ENCODE peak calls at places on chromosomes 1 and 21, in seven cellular contexts. One of them, this sample, is unnamed.

GRCh38 chr21:38234395-38235142 is 22.2 kb upstream of the KCNJ15 start:
- DNase-seq in H1: no peak
- DNase-seq in GM12891: no peak
- DNase-seq in GM12878: no peak
- DNase-seq in HepG2: no peak
- DNase-seq in SK-N-SH: no peak
- DNase-seq in K562: no peak
- DNase-seq in this sample: no peak

GRCh38 chr1:165949335-165950130 is 122.1 kb downstream of the UCK2 start:
- DNase-seq in H1: no peak
- DNase-seq in GM12878: no peak
- DNase-seq in K562: peak; percentile 32
- DNase-seq in HepG2: no peak
- DNase-seq in SK-N-SH: no peak
- DNase-seq in GM12891: no peak
- DNase-seq in this sample: no peak

GRCh38 chr1:118404024-118404423 is 219.0 kb upstream of the SPAG17 start:
- DNase-seq in HepG2: no peak
- DNase-seq in H1: no peak
- DNase-seq in GM12891: no peak
- DNase-seq in GM12878: no peak
- DNase-seq in SK-N-SH: no peak
- DNase-seq in K562: no peak
- DNase-seq in this sample: no peak

GRCh38 chr1:7300893-7301292 is 470.2 kb upstream of the VAMP3 start:
- DNase-seq in GM12891: no peak
- DNase-seq in GM12878: no peak
- DNase-seq in K562: no peak
- DNase-seq in SK-N-SH: no peak
- DNase-seq in HepG2: peak; percentile 58
- DNase-seq in H1: no peak
- DNase-seq in this sample: no peak

GRCh38 chr1:192633533-192634258 is 2.3 kb upstream of the RGS13 start:
- DNase-seq in SK-N-SH: no peak
- DNase-seq in GM12878: no peak
- DNase-seq in HepG2: no peak
- DNase-seq in H1: no peak
- DNase-seq in K562: no peak
- DNase-seq in GM12891: no peak
- DNase-seq in this sample: no peak

GRCh38 chr1:115336741-115337140 is 1.3 kb downstream of the NGF start:
- DNase-seq in K562: no peak
- DNase-seq in GM12878: no peak
- DNase-seq in H1: no peak
- DNase-seq in GM12891: no peak
- DNase-seq in SK-N-SH: peak; percentile 35
- DNase-seq in HepG2: no peak
- DNase-seq in this sample: no peak

GRCh38 chr1:31765041-31765467 is 914 bp upstream of the ADGRB2 start:
- DNase-seq in GM12878: no peak
- DNase-seq in K562: peak; percentile 45
- DNase-seq in H1: no peak
- DNase-seq in SK-N-SH: peak; percentile 79
- DNase-seq in GM12891: no peak
- DNase-seq in HepG2: no peak
- DNase-seq in this sample: no peak

GRCh38 chr1:43440358-43440757 is 13.4 kb downstream of the HYI start:
- DNase-seq in GM12891: no peak
- DNase-seq in K562: no peak
- DNase-seq in GM12878: no peak
- DNase-seq in SK-N-SH: no peak
- DNase-seq in H1: no peak
- DNase-seq in HepG2: no peak
- DNase-seq in this sample: no peak

GRCh38 chr1:245155186-245156040 is 628 bp downstream of the KIF26B start:
- DNase-seq in H1: no peak
- DNase-seq in GM12891: peak; percentile 30
- DNase-seq in K562: peak; percentile 34
- DNase-seq in HepG2: no peak
- DNase-seq in GM12878: no peak
- DNase-seq in SK-N-SH: peak; percentile 77
- DNase-seq in this sample: no peak

GRCh38 chr1:87766737-87767136 is 438.1 kb downstream of the LMO4 start:
- DNase-seq in K562: no peak
- DNase-seq in GM12878: no peak
- DNase-seq in SK-N-SH: no peak
- DNase-seq in H1: no peak
- DNase-seq in GM12891: no peak
- DNase-seq in HepG2: no peak
- DNase-seq in this sample: no peak

GRCh38 chr1:24300971-24301370 is 18.2 kb upstream of the GRHL3 start:
- DNase-seq in GM12891: no peak
- DNase-seq in K562: no peak
- DNase-seq in SK-N-SH: no peak
- DNase-seq in HepG2: no peak
- DNase-seq in H1: no peak
- DNase-seq in GM12878: no peak
- DNase-seq in this sample: no peak

GRCh38 chr1:87346130-87346804 is 17.6 kb downstream of the LMO4 start:
- DNase-seq in K562: no peak
- DNase-seq in GM12891: no peak
- DNase-seq in HepG2: no peak
- DNase-seq in GM12878: no peak
- DNase-seq in H1: no peak
- DNase-seq in SK-N-SH: no peak
- DNase-seq in this sample: no peak

GRCh38 chr1:167111853-167112455 is 18.1 kb downstream of the STYXL2 start:
- DNase-seq in K562: no peak
- DNase-seq in GM12878: no peak
- DNase-seq in SK-N-SH: no peak
- DNase-seq in HepG2: no peak
- DNase-seq in GM12891: no peak
- DNase-seq in H1: no peak
- DNase-seq in this sample: no peak

GRCh38 chr1:204623365-204623893 is 62.1 kb downstream of the LRRN2 start:
- DNase-seq in GM12891: no peak
- DNase-seq in H1: no peak
- DNase-seq in GM12878: no peak
- DNase-seq in HepG2: peak; percentile 71
- DNase-seq in SK-N-SH: peak; percentile 40
- DNase-seq in K562: peak; percentile 94
- DNase-seq in this sample: no peak

GRCh38 chr1:162562452-162562828 is 918 bp downstream of the UAP1 start:
- DNase-seq in H1: no peak
- DNase-seq in GM12878: no peak
- DNase-seq in GM12891: no peak
- DNase-seq in K562: no peak
- DNase-seq in HepG2: peak; percentile 29
- DNase-seq in SK-N-SH: no peak
- DNase-seq in this sample: no peak

GRCh38 chr1:11979453-11979817 is 809 bp upstream of the MFN2 start:
- DNase-seq in H1: no peak
- DNase-seq in GM12878: no peak
- DNase-seq in K562: no peak
- DNase-seq in GM12891: no peak
- DNase-seq in SK-N-SH: no peak
- DNase-seq in HepG2: no peak
- DNase-seq in this sample: no peak

GRCh38 chr1:230066466-230067404 is at the start of gene GALNT2:
- DNase-seq in GM12891: peak; percentile 95
- DNase-seq in GM12878: peak; percentile 48
- DNase-seq in K562: peak; percentile 99
- DNase-seq in HepG2: peak; percentile 80
- DNase-seq in H1: peak; percentile 61
- DNase-seq in SK-N-SH: peak; percentile 98
- DNase-seq in this sample: peak; percentile 91

GRCh38 chr1:23473037-23473800 is 10.8 kb downstream of the ASAP3 start:
- DNase-seq in H1: no peak
- DNase-seq in GM12891: no peak
- DNase-seq in HepG2: peak; percentile 74
- DNase-seq in K562: no peak
- DNase-seq in GM12878: no peak
- DNase-seq in SK-N-SH: no peak
- DNase-seq in this sample: no peak

GRCh38 chr1:117179471-117179870 is 31.3 kb downstream of the VTCN1 start:
- DNase-seq in K562: no peak
- DNase-seq in SK-N-SH: no peak
- DNase-seq in GM12878: no peak
- DNase-seq in H1: no peak
- DNase-seq in GM12891: no peak
- DNase-seq in HepG2: peak; percentile 37
- DNase-seq in this sample: no peak

GRCh38 chr21:39079617-39080016 is 103.6 kb downstream of the PSMG1 start:
- DNase-seq in GM12891: no peak
- DNase-seq in GM12878: no peak
- DNase-seq in HepG2: peak; percentile 73
- DNase-seq in SK-N-SH: no peak
- DNase-seq in K562: no peak
- DNase-seq in H1: no peak
- DNase-seq in this sample: no peak

GRCh38 chr1:53068314-53069084 is 6.5 kb downstream of the PODN start:
- DNase-seq in K562: no peak
- DNase-seq in H1: no peak
- DNase-seq in SK-N-SH: peak; percentile 56
- DNase-seq in HepG2: no peak
- DNase-seq in GM12891: no peak
- DNase-seq in GM12878: no peak
- DNase-seq in this sample: no peak

GRCh38 chr1:53069265-53069662 is 7.3 kb downstream of the PODN start:
- DNase-seq in GM12878: no peak
- DNase-seq in GM12891: no peak
- DNase-seq in SK-N-SH: peak; percentile 26
- DNase-seq in HepG2: no peak
- DNase-seq in H1: no peak
- DNase-seq in K562: no peak
- DNase-seq in this sample: no peak

GRCh38 chr1:53070621-53071020 is 8.6 kb downstream of the PODN start:
- DNase-seq in K562: no peak
- DNase-seq in HepG2: no peak
- DNase-seq in H1: no peak
- DNase-seq in GM12891: peak; percentile 11
- DNase-seq in SK-N-SH: peak; percentile 31
- DNase-seq in GM12878: no peak
- DNase-seq in this sample: peak; percentile 13

GRCh38 chr1:53071167-53071865 is 9.3 kb downstream of the PODN start:
- DNase-seq in GM12878: no peak
- DNase-seq in SK-N-SH: peak; percentile 32
- DNase-seq in H1: no peak
- DNase-seq in K562: no peak
- DNase-seq in GM12891: peak; percentile 8
- DNase-seq in HepG2: no peak
- DNase-seq in this sample: no peak

GRCh38 chr1:53069663-53070327 is 7.8 kb downstream of the PODN start:
- DNase-seq in SK-N-SH: peak; percentile 20
- DNase-seq in HepG2: no peak
- DNase-seq in GM12891: peak; percentile 7
- DNase-seq in H1: no peak
- DNase-seq in K562: no peak
- DNase-seq in GM12878: no peak
- DNase-seq in this sample: peak; percentile 14
- TF ChIP-seq TAF1 in SK-N-SH: no peak
- TF ChIP-seq TAF1 in HepG2: no peak
- TF ChIP-seq TAF1 in GM12891: no peak
- TF ChIP-seq TAF1 in H1: no peak
- TF ChIP-seq TAF1 in K562: no peak
- TF ChIP-seq TAF1 in GM12878: no peak
- TF ChIP-seq TAF1 in this sample: no peak

DNA sequence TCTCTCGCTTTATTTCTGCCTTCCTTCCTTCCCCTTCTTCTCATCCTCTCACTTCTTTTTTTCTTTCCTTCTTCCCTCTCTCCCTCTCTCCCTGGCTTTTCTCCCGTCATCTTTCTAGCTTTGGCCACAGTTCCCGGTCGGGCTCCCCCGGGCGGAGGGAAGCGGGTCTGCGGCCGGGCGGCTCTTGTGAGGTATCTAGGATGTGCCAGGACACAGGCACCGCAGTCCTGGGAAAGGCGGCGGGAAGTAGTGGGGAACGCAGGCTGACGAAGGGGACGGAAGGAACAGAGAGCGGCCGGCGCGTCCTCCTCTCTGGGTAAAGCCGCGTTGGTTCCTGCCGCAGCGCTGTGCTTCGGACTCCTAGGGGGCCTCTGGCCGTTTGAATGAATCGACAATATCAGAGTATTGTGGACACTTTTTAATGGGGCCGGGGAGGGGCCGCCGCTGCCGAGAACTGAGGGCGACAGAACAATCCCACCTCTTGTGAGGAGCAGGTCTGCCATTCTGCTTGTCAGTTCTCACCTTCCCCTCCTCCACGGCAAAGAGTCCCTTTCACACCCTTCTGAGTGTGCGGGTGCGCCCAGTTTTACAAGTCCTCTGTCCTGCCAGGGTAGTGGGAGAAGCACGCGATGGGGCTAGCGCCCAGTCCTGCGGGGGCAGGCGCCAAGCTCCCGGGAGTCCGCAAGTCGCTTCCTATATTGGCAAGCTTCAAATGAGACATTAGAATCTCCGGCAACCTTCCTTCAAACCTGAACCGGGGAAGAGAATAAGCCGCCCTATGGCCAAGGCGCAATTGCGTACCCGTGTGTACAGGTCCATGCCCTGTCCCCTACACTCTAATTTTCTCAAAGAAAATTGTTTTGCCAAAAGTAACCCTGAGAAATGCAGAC is 1.1 kb upstream of the LHX9 start:
- DNase-seq in SK-N-SH: peak; percentile 90
- DNase-seq in H1: no peak
- DNase-seq in GM12878: no peak
- DNase-seq in K562: peak; percentile 48
- DNase-seq in HepG2: peak; percentile 67
- DNase-seq in GM12891: no peak
- DNase-seq in this sample: no peak
- TF ChIP-seq TAF1 in SK-N-SH: no peak
- TF ChIP-seq TAF1 in H1: no peak
- TF ChIP-seq TAF1 in GM12878: no peak
- TF ChIP-seq TAF1 in K562: no peak
- TF ChIP-seq TAF1 in HepG2: no peak
- TF ChIP-seq TAF1 in GM12891: no peak
- TF ChIP-seq TAF1 in this sample: no peak

DNA sequence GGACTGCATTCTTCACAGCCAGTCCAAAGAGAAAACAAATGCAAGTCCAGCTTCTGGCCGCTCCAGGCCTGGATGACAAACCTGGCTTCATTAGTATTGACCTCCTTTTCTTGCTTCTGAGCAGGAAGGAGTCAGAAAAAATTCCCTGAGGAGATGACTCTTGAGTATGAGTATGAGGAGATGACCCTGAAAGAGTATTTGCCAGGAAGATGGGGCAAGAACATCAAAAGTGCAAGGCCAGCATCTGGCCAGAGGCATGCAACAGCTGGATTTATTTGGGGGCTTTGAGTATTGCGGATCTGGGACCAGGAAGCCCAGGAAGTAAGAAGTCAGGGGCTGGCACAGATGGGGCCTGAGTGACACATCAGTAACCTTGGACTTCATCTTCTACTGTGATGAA is 113.9 kb downstream of the GLIS1 start:
- DNase-seq in GM12891: no peak
- DNase-seq in H1: no peak
- DNase-seq in HepG2: no peak
- DNase-seq in K562: no peak
- DNase-seq in SK-N-SH: no peak
- DNase-seq in GM12878: no peak
- DNase-seq in this sample: no peak
- TF ChIP-seq TAF1 in GM12891: no peak
- TF ChIP-seq TAF1 in H1: no peak
- TF ChIP-seq TAF1 in HepG2: no peak
- TF ChIP-seq TAF1 in K562: no peak
- TF ChIP-seq TAF1 in SK-N-SH: no peak
- TF ChIP-seq TAF1 in GM12878: no peak
- TF ChIP-seq TAF1 in this sample: no peak

GRCh38 chr21:41651396-41651795 is 115.5 kb downstream of the RIPK4 start:
- DNase-seq in K562: no peak
- DNase-seq in GM12891: no peak
- DNase-seq in GM12878: no peak
- DNase-seq in HepG2: no peak
- DNase-seq in SK-N-SH: no peak
- DNase-seq in H1: no peak
- DNase-seq in this sample: no peak
- TF ChIP-seq TAF1 in K562: no peak
- TF ChIP-seq TAF1 in GM12891: no peak
- TF ChIP-seq TAF1 in GM12878: no peak
- TF ChIP-seq TAF1 in HepG2: no peak
- TF ChIP-seq TAF1 in SK-N-SH: no peak
- TF ChIP-seq TAF1 in H1: no peak
- TF ChIP-seq TAF1 in this sample: no peak

This sample was measured in GM12892.